ENCODE peak calls at places on chromosomes 6 and 20, in ten cellular contexts. One of them, this sample, is unnamed.

GRCh38 chr6:26594128-26594493 is 2.6 kb upstream of the ABT1 start:
- DNase-seq in substantia nigra: no peak
- DNase-seq in MG63: no peak
- DNase-seq in fibroblast of the conjunctiva: no peak
- DNase-seq in NCI-H748 treated with DMSO at 0.1 percent for 48 hours: no peak
- DNase-seq in ascending aorta: no peak
- DNase-seq in ecto neural progenitor cell: no peak
- DNase-seq in stimulated activated naive B cell treated with anti-CD40 and anti-IgM and Interleukin-4, amounts not matched to agents 10 μg/mL and 1 μg/mL and 100 μg/mL, for 72 hours: no peak
- DNase-seq in uterus: no peak
- DNase-seq in cardiac fibroblast: no peak
- DNase-seq in this sample: no peak

GRCh38 chr6:114194362-114195343 is 148.2 kb downstream of the HS3ST5 start:
- DNase-seq in fibroblast of the conjunctiva: no peak
- DNase-seq in NCI-H748 treated with DMSO at 0.1 percent for 48 hours: no peak
- DNase-seq in MG63: peak
- DNase-seq in cardiac fibroblast: peak
- DNase-seq in stimulated activated naive B cell treated with anti-CD40 and anti-IgM and Interleukin-4, amounts not matched to agents 10 μg/mL and 1 μg/mL and 100 μg/mL, for 72 hours: no peak
- DNase-seq in ecto neural progenitor cell: no peak
- DNase-seq in ascending aorta: no peak
- DNase-seq in substantia nigra: no peak
- DNase-seq in uterus: no peak
- DNase-seq in this sample: no peak

GRCh38 chr6:2305951-2306350 is 60.5 kb upstream of the GMDS start:
- DNase-seq in cardiac fibroblast: no peak
- DNase-seq in NCI-H748 treated with DMSO at 0.1 percent for 48 hours: no peak
- DNase-seq in stimulated activated naive B cell treated with anti-CD40 and anti-IgM and Interleukin-4, amounts not matched to agents 10 μg/mL and 1 μg/mL and 100 μg/mL, for 72 hours: no peak
- DNase-seq in MG63: no peak
- DNase-seq in substantia nigra: no peak
- DNase-seq in ascending aorta: no peak
- DNase-seq in fibroblast of the conjunctiva: no peak
- DNase-seq in uterus: no peak
- DNase-seq in ecto neural progenitor cell: no peak
- DNase-seq in this sample: no peak

GRCh38 chr20:63411151-63411897 is 50.2 kb upstream of the CHRNA4 start:
- DNase-seq in cardiac fibroblast: no peak
- DNase-seq in substantia nigra: no peak
- DNase-seq in ecto neural progenitor cell: no peak
- DNase-seq in NCI-H748 treated with DMSO at 0.1 percent for 48 hours: no peak
- DNase-seq in MG63: no peak
- DNase-seq in stimulated activated naive B cell treated with anti-CD40 and anti-IgM and Interleukin-4, amounts not matched to agents 10 μg/mL and 1 μg/mL and 100 μg/mL, for 72 hours: no peak
- DNase-seq in ascending aorta: no peak
- DNase-seq in fibroblast of the conjunctiva: no peak
- DNase-seq in uterus: no peak
- DNase-seq in this sample: no peak

GRCh38 chr20:61556116-61556515 is 304.1 kb downstream of the CDH4 start:
- DNase-seq in MG63: peak
- DNase-seq in stimulated activated naive B cell treated with anti-CD40 and anti-IgM and Interleukin-4, amounts not matched to agents 10 μg/mL and 1 μg/mL and 100 μg/mL, for 72 hours: no peak
- DNase-seq in ecto neural progenitor cell: no peak
- DNase-seq in ascending aorta: no peak
- DNase-seq in substantia nigra: no peak
- DNase-seq in fibroblast of the conjunctiva: peak
- DNase-seq in NCI-H748 treated with DMSO at 0.1 percent for 48 hours: no peak
- DNase-seq in cardiac fibroblast: peak
- DNase-seq in uterus: no peak
- DNase-seq in this sample: no peak

GRCh38 chr6:52063584-52064400 is 23.6 kb downstream of the PKHD1 start:
- DNase-seq in ecto neural progenitor cell: peak
- DNase-seq in ascending aorta: peak
- DNase-seq in MG63: peak
- DNase-seq in fibroblast of the conjunctiva: peak
- DNase-seq in cardiac fibroblast: peak
- DNase-seq in stimulated activated naive B cell treated with anti-CD40 and anti-IgM and Interleukin-4, amounts not matched to agents 10 μg/mL and 1 μg/mL and 100 μg/mL, for 72 hours: peak
- DNase-seq in substantia nigra: peak
- DNase-seq in uterus: no peak
- DNase-seq in NCI-H748 treated with DMSO at 0.1 percent for 48 hours: peak
- DNase-seq in this sample: no peak

GRCh38 chr6:159505140-159505922 is 187.7 kb downstream of the SOD2 start:
- DNase-seq in MG63: peak
- DNase-seq in cardiac fibroblast: no peak
- DNase-seq in substantia nigra: no peak
- DNase-seq in fibroblast of the conjunctiva: no peak
- DNase-seq in NCI-H748 treated with DMSO at 0.1 percent for 48 hours: no peak
- DNase-seq in stimulated activated naive B cell treated with anti-CD40 and anti-IgM and Interleukin-4, amounts not matched to agents 10 μg/mL and 1 μg/mL and 100 μg/mL, for 72 hours: no peak
- DNase-seq in ascending aorta: peak
- DNase-seq in ecto neural progenitor cell: no peak
- DNase-seq in uterus: no peak
- DNase-seq in this sample: no peak

GRCh38 chr6:14804444-14805210 is 441.2 kb upstream of the JARID2 start:
- DNase-seq in uterus: peak
- DNase-seq in substantia nigra: peak
- DNase-seq in stimulated activated naive B cell treated with anti-CD40 and anti-IgM and Interleukin-4, amounts not matched to agents 10 μg/mL and 1 μg/mL and 100 μg/mL, for 72 hours: no peak
- DNase-seq in NCI-H748 treated with DMSO at 0.1 percent for 48 hours: peak
- DNase-seq in ascending aorta: no peak
- DNase-seq in MG63: peak
- DNase-seq in cardiac fibroblast: peak
- DNase-seq in fibroblast of the conjunctiva: no peak
- DNase-seq in ecto neural progenitor cell: no peak
- DNase-seq in this sample: no peak

GRCh38 chr20:57501461-57502330 is 23.2 kb downstream of the CTCFL start:
- DNase-seq in ecto neural progenitor cell: no peak
- DNase-seq in fibroblast of the conjunctiva: no peak
- DNase-seq in substantia nigra: no peak
- DNase-seq in cardiac fibroblast: no peak
- DNase-seq in MG63: no peak
- DNase-seq in uterus: no peak
- DNase-seq in stimulated activated naive B cell treated with anti-CD40 and anti-IgM and Interleukin-4, amounts not matched to agents 10 μg/mL and 1 μg/mL and 100 μg/mL, for 72 hours: no peak
- DNase-seq in NCI-H748 treated with DMSO at 0.1 percent for 48 hours: no peak
- DNase-seq in ascending aorta: no peak
- DNase-seq in this sample: no peak

GRCh38 chr6:37628611-37629320 is 68.9 kb downstream of the MDGA1 start:
- DNase-seq in fibroblast of the conjunctiva: no peak
- DNase-seq in substantia nigra: no peak
- DNase-seq in NCI-H748 treated with DMSO at 0.1 percent for 48 hours: no peak
- DNase-seq in cardiac fibroblast: peak
- DNase-seq in ecto neural progenitor cell: no peak
- DNase-seq in MG63: no peak
- DNase-seq in ascending aorta: no peak
- DNase-seq in uterus: no peak
- DNase-seq in stimulated activated naive B cell treated with anti-CD40 and anti-IgM and Interleukin-4, amounts not matched to agents 10 μg/mL and 1 μg/mL and 100 μg/mL, for 72 hours: no peak
- DNase-seq in this sample: peak

GRCh38 chr6:19812512-19813119 is 24.6 kb upstream of the ID4 start:
- DNase-seq in NCI-H748 treated with DMSO at 0.1 percent for 48 hours: peak
- DNase-seq in fibroblast of the conjunctiva: no peak
- DNase-seq in ascending aorta: no peak
- DNase-seq in MG63: no peak
- DNase-seq in stimulated activated naive B cell treated with anti-CD40 and anti-IgM and Interleukin-4, amounts not matched to agents 10 μg/mL and 1 μg/mL and 100 μg/mL, for 72 hours: no peak
- DNase-seq in cardiac fibroblast: peak
- DNase-seq in uterus: no peak
- DNase-seq in substantia nigra: no peak
- DNase-seq in ecto neural progenitor cell: no peak
- DNase-seq in this sample: no peak

GRCh38 chr6:128806274-128806673 is 76.7 kb upstream of the LAMA2 start:
- DNase-seq in ecto neural progenitor cell: no peak
- DNase-seq in cardiac fibroblast: peak
- DNase-seq in substantia nigra: no peak
- DNase-seq in MG63: no peak
- DNase-seq in fibroblast of the conjunctiva: no peak
- DNase-seq in uterus: no peak
- DNase-seq in NCI-H748 treated with DMSO at 0.1 percent for 48 hours: no peak
- DNase-seq in ascending aorta: no peak
- DNase-seq in stimulated activated naive B cell treated with anti-CD40 and anti-IgM and Interleukin-4, amounts not matched to agents 10 μg/mL and 1 μg/mL and 100 μg/mL, for 72 hours: no peak
- DNase-seq in this sample: no peak

GRCh38 chr6:168302534-168302933 is 17.0 kb downstream of the DACT2 start:
- DNase-seq in fibroblast of the conjunctiva: no peak
- DNase-seq in ascending aorta: peak
- DNase-seq in uterus: no peak
- DNase-seq in stimulated activated naive B cell treated with anti-CD40 and anti-IgM and Interleukin-4, amounts not matched to agents 10 μg/mL and 1 μg/mL and 100 μg/mL, for 72 hours: no peak
- DNase-seq in substantia nigra: no peak
- DNase-seq in ecto neural progenitor cell: peak
- DNase-seq in MG63: no peak
- DNase-seq in cardiac fibroblast: no peak
- DNase-seq in NCI-H748 treated with DMSO at 0.1 percent for 48 hours: no peak
- DNase-seq in this sample: no peak

GRCh38 chr20:47543006-47543431 is 41.3 kb downstream of the NCOA3 start:
- DNase-seq in ascending aorta: no peak
- DNase-seq in cardiac fibroblast: peak
- DNase-seq in uterus: no peak
- DNase-seq in substantia nigra: no peak
- DNase-seq in fibroblast of the conjunctiva: no peak
- DNase-seq in stimulated activated naive B cell treated with anti-CD40 and anti-IgM and Interleukin-4, amounts not matched to agents 10 μg/mL and 1 μg/mL and 100 μg/mL, for 72 hours: no peak
- DNase-seq in ecto neural progenitor cell: no peak
- DNase-seq in MG63: no peak
- DNase-seq in NCI-H748 treated with DMSO at 0.1 percent for 48 hours: no peak
- DNase-seq in this sample: no peak

GRCh38 chr6:129671442-129672344 is 38.3 kb downstream of the ARHGAP18 start:
- DNase-seq in NCI-H748 treated with DMSO at 0.1 percent for 48 hours: no peak
- DNase-seq in cardiac fibroblast: peak
- DNase-seq in ascending aorta: peak
- DNase-seq in stimulated activated naive B cell treated with anti-CD40 and anti-IgM and Interleukin-4, amounts not matched to agents 10 μg/mL and 1 μg/mL and 100 μg/mL, for 72 hours: peak
- DNase-seq in fibroblast of the conjunctiva: no peak
- DNase-seq in ecto neural progenitor cell: no peak
- DNase-seq in MG63: no peak
- DNase-seq in uterus: no peak
- DNase-seq in substantia nigra: no peak
- DNase-seq in this sample: no peak

This sample was measured in mesenteric fat pad.